ENCODE peak calls at places on chromosomes 16 and 17, in six cellular contexts. G, R, L, N, C and K are unnamed samples.

GRCh38 chr16:19604911-19605310 is 49.4 kb downstream of the VPS35L start:
- DNase-seq in C (no peak), L (no peak), G (no peak), N (no peak), R (no peak), K (no peak)

GRCh38 chr16:20906225-20906870 is 5.8 kb downstream of the LYRM1 start:
- DNase-seq in C (no peak), L (no peak), N (no peak), G (no peak), R (peak), K (no peak)

GRCh38 chr17:81573794-81574642 is 21.9 kb upstream of the FAAP100 start:
- DNase-seq in R (no peak), C (no peak), L (no peak), G (no peak), N (no peak), K (no peak)

GRCh38 chr16:68479271-68479670 is 31.0 kb upstream of the SMPD3 start:
- DNase-seq in N (no peak), C (no peak), L (no peak), G (no peak), R (no peak), K (no peak)

GRCh38 chr16:3065069-3065741 is at the start of gene IL32:
- DNase-seq in C (peak), G (peak), N (peak), L (peak), R (peak), K (peak)

GRCh38 chr17:19652595-19652994 is 4.0 kb downstream of the ALDH3A2 start:
- DNase-seq in C (no peak), G (no peak), L (no peak), N (no peak), R (no peak), K (no peak)

GRCh38 chr17:6507535-6507934 is 48.8 kb downstream of the PITPNM3 start:
- DNase-seq in L (no peak), R (peak), N (no peak), G (peak), C (no peak), K (peak)

GRCh38 chr16:86755571-86756006 is 177.2 kb downstream of the FOXL1 start:
- DNase-seq in C (no peak), G (peak), R (no peak), L (no peak), N (peak), K (no peak)

GRCh38 chr17:48738803-48739526 is 10.4 kb upstream of the HOXB13 start:
- DNase-seq in L (no peak), C (no peak), G (no peak), R (no peak), N (no peak), K (no peak)

GRCh38 chr16:25033852-25034251 is 18.7 kb upstream of the ARHGAP17 start:
- DNase-seq in L (no peak), N (no peak), R (no peak), G (no peak), C (no peak), K (no peak)

GRCh38 chr17:37608369-37609169 is 649 bp downstream of the SYNRG start:
- DNase-seq in N (no peak), L (peak), G (no peak), C (no peak), R (no peak), K (peak)

GRCh38 chr16:82027629-82028035 is 7.4 kb upstream of the HSD17B2 start:
- DNase-seq in C (no peak), G (no peak), L (no peak), N (no peak), R (no peak), K (peak)

GRCh38 chr16:65710107-65710506 is 588.2 kb upstream of the CDH11 start:
- DNase-seq in C (no peak), N (no peak), G (no peak), R (no peak), L (no peak), K (no peak)

GRCh38 chr17:72403713-72404209 is 282.9 kb downstream of the SOX9 start:
- DNase-seq in R (no peak), C (no peak), N (no peak), L (no peak), G (no peak), K (no peak)

GRCh38 chr17:35892091-35892637 is 12.0 kb upstream of the CCL5 start:
- DNase-seq in C (peak), R (no peak), N (no peak), L (peak), G (no peak), K (no peak)

GRCh38 chr16:50509521-50510341 is 38.5 kb upstream of the NKD1 start:
- DNase-seq in L (peak), C (peak), R (no peak), N (no peak), G (no peak), K (peak)

GRCh38 chr17:35728551-35728950 is 2.9 kb upstream of the RASL10B start:
- DNase-seq in G (no peak), C (no peak), L (no peak), R (no peak), N (no peak), K (no peak)